ENCODE peak calls at places on chromosome 16, in five cellular contexts. U is neural crest cell; Y is activated CD8-positive, alpha-beta T cell treated with anti-CD3 and anti-CD28 coated beads for 36 hours; W is psoas muscle; N is lung. H is an unnamed sample.

GRCh38 chr16:65068151-65068740 is 53.6 kb downstream of the CDH11 start:
- DNase-seq in W (no peak), N (no peak), U (no peak), Y (no peak), H (peak)

GRCh38 chr16:17105239-17105721 is 365.5 kb downstream of the XYLT1 start:
- DNase-seq in W (no peak), U (no peak), Y (peak), N (no peak), H (peak)

GRCh38 chr16:23317266-23317661 is 15.2 kb downstream of the SCNN1B start:
- DNase-seq in W (no peak), N (peak), Y (no peak), U (no peak), H (no peak)

GRCh38 chr16:25066426-25066746 is 45.2 kb upstream of the LCMT1 start:
- DNase-seq in Y (no peak), W (no peak), N (no peak), U (no peak), H (no peak)

GRCh38 chr16:24681793-24682192 is 47.7 kb upstream of the TNRC6A start:
- DNase-seq in W (no peak), Y (no peak), N (no peak), U (no peak), H (peak)

GRCh38 chr16:64356267-64356666 is 765.6 kb downstream of the CDH11 start:
- DNase-seq in N (no peak), Y (no peak), U (no peak), W (no peak), H (peak)

GRCh38 chr16:60123387-60124023 is 1389.4 kb upstream of the GOT2 start:
- DNase-seq in Y (no peak), U (no peak), N (no peak), W (no peak), H (peak)

GRCh38 chr16:63363738-63364137 is 1327.5 kb upstream of the CDH8 start:
- DNase-seq in U (no peak), N (no peak), W (no peak), Y (no peak), H (no peak)

GRCh38 chr16:23081675-23082119 is 67.6 kb downstream of the USP31 start:
- DNase-seq in W (no peak), U (no peak), N (no peak), Y (no peak), H (peak)

GRCh38 chr16:57949013-57949412 is 21.9 kb downstream of the CNGB1 start:
- DNase-seq in Y (no peak), W (no peak), N (no peak), U (no peak), H (no peak)

GRCh38 chr16:57948027-57948426 is 22.9 kb downstream of the CNGB1 start:
- DNase-seq in N (no peak), W (no peak), U (no peak), Y (no peak), H (no peak)

GRCh38 chr16:57944961-57945739 is 25.8 kb downstream of the CNGB1 start:
- DNase-seq in Y (no peak), W (no peak), N (no peak), U (no peak), H (no peak)

GRCh38 chr16:57946181-57946801 is 24.6 kb downstream of the CNGB1 start:
- DNase-seq in U (no peak), Y (no peak), N (no peak), W (no peak), H (no peak)

DNA sequence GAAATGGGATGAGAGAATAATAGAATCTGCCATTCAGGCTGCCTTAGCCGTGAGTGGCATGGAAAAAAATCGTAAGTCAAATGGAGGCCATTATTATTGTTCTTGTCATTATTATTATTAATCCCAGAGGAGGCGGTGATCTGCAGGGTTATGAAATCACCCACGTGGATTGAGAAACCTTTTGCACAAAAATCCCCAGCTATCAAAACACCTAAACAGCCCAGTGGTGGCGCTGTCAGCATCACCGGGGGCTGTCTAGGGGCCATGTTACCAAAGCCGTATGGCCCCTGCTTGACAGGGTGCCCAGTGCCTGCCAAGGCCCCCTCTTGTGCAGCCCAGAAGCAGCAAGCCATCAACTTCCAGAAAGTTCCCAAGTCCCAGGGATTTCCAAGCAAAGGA is 25.2 kb downstream of the CNGB1 start:
- DNase-seq in N (no peak), Y (no peak), U (no peak), W (no peak), H (no peak)
- TF ChIP-seq CTCF in N (no peak), Y (no peak), U (no peak), W (no peak), H (peak)

GRCh38 chr16:68353366-68353765 is 42.5 kb downstream of the PRMT7 start:
- DNase-seq in U (no peak), W (no peak), Y (no peak), N (no peak), H (no peak)
- TF ChIP-seq CTCF in U (no peak), W (no peak), Y (no peak), N (no peak), H (no peak)

GRCh38 chr16:57030346-57030902 is 41.1 kb downstream of the NLRC5 start:
- DNase-seq in W (no peak), U (no peak), N (no peak), Y (no peak), H (no peak)
- TF ChIP-seq CTCF in W (no peak), U (no peak), N (no peak), Y (no peak), H (no peak)

DNA sequence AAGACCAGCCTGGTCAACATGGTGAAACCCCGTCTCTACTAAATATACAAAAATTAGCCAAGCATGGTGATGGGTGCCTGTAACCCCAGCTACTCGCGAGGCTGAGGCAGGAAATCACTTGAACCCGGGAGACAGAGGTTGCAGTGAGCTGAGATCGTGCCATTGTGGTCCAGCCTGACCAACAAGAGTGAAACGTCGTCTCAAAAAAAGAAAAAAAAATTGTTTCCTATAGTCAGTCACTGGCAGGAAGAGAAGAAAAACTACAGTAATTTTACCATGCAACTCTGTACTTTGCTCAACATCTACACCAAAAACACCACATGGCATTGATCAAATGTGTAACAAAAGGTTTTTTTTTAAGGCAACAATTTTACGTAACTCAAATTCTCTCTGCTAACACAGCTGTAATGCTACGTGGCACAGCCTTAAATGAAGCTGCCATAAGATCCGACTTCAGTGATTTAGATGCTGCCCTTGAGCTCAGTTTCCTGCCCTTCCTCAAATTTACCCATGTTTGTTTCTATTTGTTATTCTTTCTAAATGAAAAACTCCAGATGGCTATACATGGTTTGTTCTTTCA is 40.2 kb downstream of the CNOT1 start:
- DNase-seq in N (no peak), U (no peak), W (no peak), Y (no peak), H (peak)
- TF ChIP-seq CTCF in N (no peak), U (no peak), W (no peak), Y (no peak), H (no peak)

GRCh38 chr16:62190426-62190825 is 154.2 kb upstream of the CDH8 start:
- DNase-seq in N (no peak), Y (no peak), W (no peak), U (no peak), H (no peak)
- TF ChIP-seq CTCF in N (no peak), Y (no peak), W (no peak), U (peak), H (peak)

DNA sequence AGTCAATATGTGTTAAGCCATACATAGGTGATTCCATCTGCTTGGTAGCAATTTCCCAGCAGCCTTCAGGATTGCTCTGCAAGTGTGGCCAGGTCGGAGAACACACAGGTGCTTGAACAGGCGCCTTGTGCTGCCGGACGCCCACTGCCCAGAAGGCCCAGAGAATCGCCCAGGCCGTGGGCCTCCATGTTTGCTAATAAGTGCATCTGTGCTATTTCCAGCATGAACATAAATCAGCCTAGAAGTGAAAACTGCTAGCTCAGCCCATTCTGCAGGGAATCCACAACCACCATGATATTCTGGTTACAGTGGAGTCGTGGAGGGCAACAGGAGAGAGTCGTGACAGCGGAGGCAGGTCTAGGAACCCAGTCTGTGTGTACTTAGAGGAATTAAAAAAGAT is 78.1 kb downstream of the ZFHX3 start:
- DNase-seq in U (no peak), N (no peak), W (no peak), Y (no peak), H (no peak)
- TF ChIP-seq CTCF in U (no peak), N (no peak), W (no peak), Y (no peak), H (no peak)

GRCh38 chr16:31412750-31413149 is 15.4 kb downstream of the COX6A2 start:
- DNase-seq in Y (no peak), U (no peak), N (no peak), W (no peak), H (no peak)
- TF ChIP-seq CTCF in Y (no peak), U (no peak), N (no peak), W (no peak), H (no peak)

GRCh38 chr16:89697161-89697615 is 4.3 kb downstream of the SPATA2L start:
- DNase-seq in W (no peak), U (no peak), N (no peak), Y (no peak), H (no peak)
- TF ChIP-seq CTCF in W (no peak), U (no peak), N (no peak), Y (no peak), H (no peak)

GRCh38 chr16:2950773-2951172 is 13.3 kb upstream of the KREMEN2 start:
- DNase-seq in Y (no peak), N (no peak), U (no peak), W (no peak), H (no peak)
- TF ChIP-seq CTCF in Y (no peak), N (no peak), U (no peak), W (no peak), H (no peak)

GRCh38 chr16:26961459-26961858 is 105.3 kb upstream of the C16orf82 start:
- DNase-seq in Y (no peak), U (no peak), W (no peak), N (no peak), H (no peak)

GRCh38 chr16:26957283-26957859 is 109.4 kb upstream of the C16orf82 start:
- DNase-seq in W (no peak), U (no peak), Y (no peak), N (no peak), H (no peak)

GRCh38 chr16:26959416-26960009 is 107.2 kb upstream of the C16orf82 start:
- DNase-seq in U (no peak), W (no peak), Y (no peak), N (no peak), H (no peak)

GRCh38 chr16:26963109-26963508 is 103.6 kb upstream of the C16orf82 start:
- DNase-seq in W (no peak), Y (peak), N (no peak), U (peak), H (peak)
- TF ChIP-seq CTCF in W (no peak), Y (no peak), N (no peak), U (peak), H (peak)